ENCODE peak calls at places on chromosomes 5 and 9, in seven cellular contexts. P is HepG2, Z is GM12891, O is GM12878, I is SK-N-SH, N is H1, R is K562. B is an unnamed sample.

GRCh38 chr5:66291771-66292170 is 147.7 kb downstream of the SREK1 start:
- DNase-seq in O (no peak), P (no peak), N (no peak), Z (no peak), R (no peak), I (no peak), B (no peak)

GRCh38 chr9:79551586-79551985 is 20.2 kb upstream of the TLE4 start:
- DNase-seq in Z (no peak), R (no peak), I (no peak), O (no peak), N (no peak), P (no peak), B (no peak)

GRCh38 chr5:179974946-179975712 is 67.4 kb upstream of the TBC1D9B start:
- DNase-seq in N (peak), R (peak), Z (peak), O (no peak), I (peak), P (peak), B (peak)

GRCh38 chr9:134410078-134410834 is 84.0 kb downstream of the RXRA start:
- DNase-seq in R (no peak), N (no peak), P (no peak), Z (no peak), O (no peak), I (no peak), B (no peak)

GRCh38 chr5:115986358-115986757 is 24.1 kb downstream of the LVRN start:
- DNase-seq in O (no peak), R (no peak), N (no peak), I (no peak), P (no peak), Z (no peak), B (no peak)

GRCh38 chr9:97982191-97982718 is 886 bp upstream of the ANP32B start:
- DNase-seq in N (no peak), R (no peak), P (no peak), I (no peak), O (no peak), Z (no peak), B (no peak)

GRCh38 chr5:42825422-42826148 is 13.9 kb upstream of the SELENOP start:
- DNase-seq in O (no peak), P (peak), N (no peak), I (no peak), R (no peak), Z (no peak), B (no peak)

GRCh38 chr5:146765089-146765832 is 113.3 kb downstream of the PPP2R2B start:
- DNase-seq in I (no peak), O (no peak), P (no peak), N (no peak), Z (no peak), R (no peak), B (no peak)

GRCh38 chr5:100646011-100646410 is 110.8 kb downstream of the FAM174A start:
- DNase-seq in Z (no peak), R (no peak), O (no peak), N (no peak), I (no peak), P (no peak), B (no peak)

GRCh38 chr5:132490484-132491367 is at the start of gene IRF1:
- DNase-seq in P (peak), Z (peak), I (peak), R (peak), N (peak), O (no peak), B (peak)

GRCh38 chr5:172490739-172491461 is 36.6 kb upstream of the SH3PXD2B start:
- DNase-seq in I (no peak), R (no peak), P (no peak), Z (no peak), O (no peak), N (no peak), B (no peak)

GRCh38 chr5:76579166-76579765 is 43.9 kb downstream of the F2RL2 start:
- DNase-seq in I (no peak), P (no peak), O (no peak), R (no peak), Z (no peak), N (no peak), B (no peak)

DNA sequence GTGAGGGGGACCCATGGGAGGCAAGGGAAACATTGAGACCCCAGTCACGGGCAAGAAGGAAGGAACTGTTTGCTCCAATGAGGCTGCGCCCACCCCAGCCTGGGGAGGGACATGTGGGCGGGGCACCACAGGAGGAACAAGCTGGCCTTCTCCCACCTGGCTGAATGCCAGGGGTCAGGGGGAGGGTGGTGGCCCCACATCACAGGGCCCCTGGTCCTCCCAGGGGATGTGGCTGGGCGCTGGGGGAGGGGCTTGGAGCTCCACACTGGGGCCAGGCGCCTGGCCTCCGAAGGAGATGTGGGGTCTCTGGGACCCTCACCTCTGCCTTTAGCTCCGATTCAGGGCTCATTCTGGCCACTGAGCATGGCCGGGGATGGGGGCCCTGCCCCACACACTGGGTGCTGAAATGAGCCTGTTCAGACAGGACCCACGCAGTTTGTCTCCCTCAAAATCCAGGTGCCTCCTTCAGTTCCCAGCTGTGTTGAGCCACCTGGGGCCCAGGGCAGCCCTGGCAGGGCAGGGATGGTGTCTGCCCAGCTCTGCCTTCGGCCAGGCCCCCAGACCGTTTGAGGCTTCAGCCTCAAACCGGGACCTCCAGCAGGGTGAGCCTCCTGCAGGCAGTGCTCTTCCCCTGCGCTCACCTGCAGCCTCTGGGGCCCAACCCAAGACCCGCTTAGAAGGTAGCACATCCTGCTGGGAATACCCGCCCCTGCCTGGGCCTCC is 33.2 kb upstream of the NOTCH1 start:
- DNase-seq in Z (no peak), P (no peak), O (no peak), N (no peak), R (peak), I (peak), B (no peak)
- TF ChIP-seq TAF1 in Z (no peak), P (no peak), O (no peak), N (no peak), R (no peak), I (no peak), B (no peak)

GRCh38 chr9:125240649-125240999 is 519 bp downstream of the HSPA5 start:
- DNase-seq in N (no peak), O (no peak), R (peak), I (no peak), P (peak), Z (no peak), B (peak)

GRCh38 chr9:125243792-125244260 is 2.7 kb upstream of the HSPA5 start:
- DNase-seq in R (no peak), N (no peak), I (no peak), O (no peak), P (no peak), Z (no peak), B (no peak)

GRCh38 chr9:125239631-125240597 is 1.2 kb downstream of the HSPA5 start:
- DNase-seq in Z (no peak), R (no peak), I (no peak), P (no peak), N (no peak), O (no peak), B (no peak)

GRCh38 chr9:125241000-125241862 is at the start of gene HSPA5:
- DNase-seq in N (peak), O (peak), Z (peak), R (peak), P (peak), I (peak), B (peak)

GRCh38 chr9:125241863-125242739 is 958 bp upstream of the HSPA5 start:
- DNase-seq in Z (no peak), P (no peak), I (peak), R (no peak), N (no peak), O (no peak), B (no peak)
- TF ChIP-seq TAF1 in Z (no peak), P (no peak), I (no peak), R (peak), N (peak), O (no peak), B (no peak)

DNA sequence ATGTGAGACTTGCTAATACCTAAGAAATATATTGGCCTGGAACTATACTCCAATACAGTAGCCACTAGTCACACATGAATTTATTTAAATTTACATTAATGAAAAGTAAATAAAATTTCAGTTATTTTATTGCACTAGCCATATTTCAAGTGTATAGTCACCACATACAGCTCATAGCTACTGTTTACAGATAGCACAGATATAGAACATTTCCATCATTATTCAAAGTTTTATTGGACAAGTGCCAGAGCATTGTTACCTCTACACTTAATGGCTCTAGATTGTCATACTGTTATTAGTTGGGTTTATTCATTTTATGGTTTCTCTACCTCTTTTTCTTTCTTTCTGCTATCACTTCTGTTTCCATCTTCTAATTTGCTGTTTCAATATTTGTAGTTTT is 90.6 kb downstream of the RIC1 start:
- DNase-seq in O (no peak), Z (no peak), R (no peak), N (no peak), P (no peak), I (no peak), B (no peak)
- TF ChIP-seq TAF1 in O (no peak), Z (no peak), R (no peak), N (no peak), P (no peak), I (no peak), B (no peak)

GRCh38 chr9:96293481-96293880 is 8.5 kb downstream of the HSD17B3 start:
- DNase-seq in O (no peak), I (no peak), R (no peak), N (no peak), P (no peak), Z (no peak), B (no peak)

GRCh38 chr9:96289392-96289791 is 12.6 kb downstream of the HSD17B3 start:
- DNase-seq in Z (no peak), R (no peak), P (no peak), N (no peak), O (no peak), I (no peak), B (no peak)

GRCh38 chr9:96299823-96300222 is 2.2 kb downstream of the HSD17B3 start:
- DNase-seq in Z (no peak), P (no peak), R (no peak), O (no peak), N (no peak), I (no peak), B (no peak)

GRCh38 chr9:96294146-96294545 is 7.8 kb downstream of the HSD17B3 start:
- DNase-seq in R (no peak), P (no peak), N (no peak), Z (no peak), O (no peak), I (no peak), B (no peak)
- TF ChIP-seq TAF1 in R (no peak), P (no peak), N (no peak), Z (no peak), O (no peak), I (no peak), B (no peak)

GRCh38 chr5:34022131-34022705 is 14.4 kb upstream of the AMACR start:
- DNase-seq in R (no peak), I (no peak), O (no peak), P (no peak), Z (no peak), N (no peak), B (no peak)
- TF ChIP-seq TAF1 in R (no peak), I (no peak), O (no peak), P (no peak), Z (no peak), N (no peak), B (no peak)

GRCh38 chr9:133352635-133353340 is 3.5 kb downstream of the SURF1 start:
- DNase-seq in Z (no peak), P (no peak), N (no peak), O (no peak), R (no peak), I (no peak), B (no peak)

GRCh38 chr9:133351908-133352634 is 4.1 kb downstream of the RPL7A start:
- DNase-seq in P (peak), O (no peak), I (peak), N (peak), R (peak), Z (no peak), B (no peak)

GRCh38 chr9:133351526-133351907 is 3.5 kb downstream of the RPL7A start:
- DNase-seq in R (no peak), P (no peak), O (no peak), Z (no peak), I (no peak), N (no peak), B (no peak)

GRCh38 chr9:133354766-133355165 is 1.5 kb downstream of the SURF1 start:
- DNase-seq in N (no peak), Z (no peak), P (no peak), R (no peak), O (no peak), I (no peak), B (no peak)

DNA sequence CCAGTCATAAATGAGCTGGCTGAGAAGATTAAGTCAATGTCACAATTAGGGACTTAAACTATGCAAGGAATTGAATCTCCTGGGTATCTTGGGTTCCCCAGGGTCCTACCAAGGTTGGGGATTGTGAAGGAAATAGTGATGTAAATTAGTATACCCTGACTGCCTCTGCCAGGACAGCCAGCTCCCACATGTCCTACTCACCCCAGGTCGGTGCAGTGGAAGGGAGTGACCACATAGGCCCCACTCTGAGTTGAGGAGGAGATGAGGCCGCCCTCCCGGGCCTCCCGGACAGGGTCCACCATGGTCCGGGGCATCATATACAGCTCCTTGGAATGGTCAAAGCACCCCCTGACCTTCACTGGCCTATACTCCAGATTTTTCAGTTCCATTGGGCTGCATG is 2.7 kb downstream of the SURF1 start:
- DNase-seq in Z (no peak), O (no peak), P (no peak), I (no peak), R (no peak), N (no peak), B (no peak)
- TF ChIP-seq TAF1 in Z (no peak), O (no peak), P (no peak), I (no peak), R (no peak), N (no peak), B (no peak)

DNA sequence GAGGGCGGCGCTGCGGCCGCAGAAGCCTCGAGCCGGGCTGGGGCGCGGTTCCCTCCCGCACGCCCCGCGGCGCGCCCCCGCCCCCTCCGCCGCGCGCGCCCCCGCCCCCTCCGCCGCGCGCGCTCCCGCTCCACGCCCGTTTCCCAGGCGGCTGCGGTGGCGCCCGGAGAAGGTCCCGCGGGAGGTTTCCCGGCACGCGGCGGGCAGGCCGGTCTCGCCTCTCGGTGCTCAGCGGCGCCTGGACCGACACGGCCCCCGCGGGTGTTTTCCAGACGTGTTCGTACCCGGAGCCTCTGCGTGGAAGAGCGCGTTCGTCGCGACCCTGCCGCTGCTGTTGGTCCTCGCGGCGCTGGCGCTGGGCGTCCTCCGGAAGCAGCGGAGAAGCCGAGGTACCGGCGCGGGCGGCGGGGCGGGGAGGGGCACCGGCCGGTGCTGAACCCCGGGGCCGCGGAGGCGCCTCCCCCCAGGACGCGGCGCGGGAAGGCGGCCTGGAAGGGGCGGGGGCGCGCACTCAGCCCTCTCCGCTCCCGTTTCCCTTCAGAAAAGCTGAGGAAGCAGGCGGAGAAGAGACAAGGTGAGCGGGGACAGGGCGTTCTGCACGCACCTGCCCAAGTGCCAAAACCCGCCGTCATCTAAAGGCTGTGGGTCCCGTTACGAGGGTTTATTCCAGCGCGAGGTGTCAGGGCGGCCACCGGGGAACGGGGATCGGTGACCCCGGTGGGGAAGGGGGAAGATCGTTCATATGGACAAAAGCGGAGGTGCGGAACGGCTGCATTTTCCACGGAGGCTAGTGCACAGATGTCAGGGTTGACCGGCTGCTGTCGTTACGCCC is 13.1 kb downstream of the BTNL9 start:
- DNase-seq in P (no peak), R (peak), N (no peak), I (peak), O (no peak), Z (peak), B (peak)
- TF ChIP-seq TAF1 in P (no peak), R (peak), N (no peak), I (no peak), O (no peak), Z (no peak), B (no peak)

DNA sequence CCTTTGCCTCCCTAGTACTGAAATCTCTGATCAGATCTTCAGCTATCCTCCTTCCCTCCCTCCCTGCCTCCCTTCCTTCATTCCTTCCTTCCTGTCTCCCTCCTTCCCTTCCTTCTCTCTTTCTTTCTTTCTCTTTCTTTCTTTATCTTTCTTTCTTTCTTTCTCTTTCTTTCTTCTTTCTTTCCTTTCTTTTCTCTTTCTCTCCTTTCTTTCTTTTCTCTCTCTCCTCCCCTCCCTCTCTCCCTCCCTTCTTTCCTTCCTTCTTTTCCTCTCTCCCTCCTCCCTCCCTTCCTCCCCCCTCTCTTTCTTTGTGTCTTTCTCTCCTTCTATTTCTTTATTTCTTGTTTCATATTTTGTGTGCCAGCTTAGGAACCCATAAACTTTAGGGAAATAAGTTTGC is 23.9 kb upstream of the ANKRD55 start:
- DNase-seq in R (no peak), Z (no peak), O (no peak), I (no peak), N (no peak), P (no peak), B (no peak)
- TF ChIP-seq TAF1 in R (no peak), Z (no peak), O (no peak), I (no peak), N (no peak), P (no peak), B (no peak)

B was measured in GM12892.